ENCODE peak calls at places on chromosomes 1 and 21, in ten cellular contexts. H is cardiac muscle cell; I is CD8-positive, alpha-beta T cell; T is hepatocyte; J is IMR-90; M is lower lobe of right lung; A is OCI-LY7; R is body of pancreas; S is neural progenitor cell; Z is left ventricle myocardium inferior. B is an unnamed sample. For H3K36me3, the result is how much of the 10 kb centered on the place peaks cover.

GRCh38 chr21:33587792-33588484 is 546 bp downstream of the DONSON start:
- DNase-seq in H (peak), I (no peak), T (peak), J (peak), M (peak), A (peak), R (peak), S (peak), Z (no peak), B (peak)

GRCh38 chr1:184163674-184164470 is 112.3 kb downstream of the TSEN15 start:
- DNase-seq in H (peak), I (no peak), T (no peak), J (peak), M (no peak), A (no peak), R (no peak), S (no peak), Z (no peak), B (no peak)

GRCh38 chr1:5109652-5110051 is 455.2 kb downstream of the AJAP1 start:
- DNase-seq in H (no peak), I (no peak), T (no peak), J (no peak), M (no peak), A (no peak), R (no peak), S (peak), Z (no peak), B (no peak)

GRCh38 chr1:34396042-34396441 is 219.3 kb downstream of the C1orf94 start:
- DNase-seq in H (no peak), I (no peak), T (no peak), J (no peak), M (no peak), A (no peak), R (no peak), S (peak), Z (no peak), B (no peak)

GRCh38 chr1:54052470-54052933 is 502 bp downstream of the TMEM59 start:
- DNase-seq in H (no peak), I (peak), T (peak), J (peak), M (no peak), A (peak), R (peak), S (peak), Z (no peak), B (no peak)

GRCh38 chr1:100130552-100131077 is 2.1 kb downstream of the SASS6 start:
- DNase-seq in H (peak), I (no peak), T (no peak), J (peak), M (no peak), A (no peak), R (no peak), S (no peak), Z (no peak), B (no peak)

GRCh38 chr1:153362187-153362586 is 4.5 kb downstream of the S100A9 start:
- DNase-seq in H (no peak), I (no peak), T (no peak), J (no peak), M (no peak), A (no peak), R (no peak), S (no peak), Z (no peak), B (no peak)

GRCh38 chr1:180839547-180839946 is 73.2 kb upstream of the KIAA1614 start:
- DNase-seq in H (no peak), I (no peak), T (no peak), J (no peak), M (no peak), A (no peak), R (no peak), S (no peak), Z (no peak), B (no peak)

GRCh38 chr1:231192620-231193163 is 30.8 kb downstream of the TRIM67 start:
- DNase-seq in H (peak), I (no peak), T (no peak), J (no peak), M (peak), A (no peak), R (peak), S (no peak), Z (peak), B (peak)

GRCh38 chr1:197783510-197783948 is 8.2 kb upstream of the DENND1B start:
- DNase-seq in H (no peak), I (no peak), T (peak), J (peak), M (no peak), A (no peak), R (no peak), S (no peak), Z (no peak), B (no peak)

GRCh38 chr21:44872568-44873355 is 728 bp downstream of the PTTG1IP start:
- DNase-seq in H (peak), I (no peak), T (peak), J (peak), M (peak), A (peak), R (no peak), S (peak), Z (peak), B (peak)

GRCh38 chr1:18557621-18558465 is 72.8 kb upstream of the PAX7 start:
- DNase-seq in H (peak), I (no peak), T (peak), J (no peak), M (peak), A (no peak), R (peak), S (peak), Z (no peak), B (peak)

GRCh38 chr1:167515893-167516321 is 2.4 kb downstream of the CD247 start:
- DNase-seq in H (no peak), I (no peak), T (no peak), J (no peak), M (no peak), A (no peak), R (no peak), S (no peak), Z (no peak), B (no peak)

GRCh38 chr1:6466751-6467150 is 778 bp upstream of the TNFRSF25 start:
- DNase-seq in H (no peak), I (no peak), T (no peak), J (no peak), M (no peak), A (no peak), R (no peak), S (no peak), Z (no peak), B (no peak)

GRCh38 chr1:196538473-196538872 is 69.8 kb downstream of the KCNT2 start:
- DNase-seq in H (no peak), I (no peak), T (no peak), J (no peak), M (peak), A (peak), R (no peak), S (peak), Z (no peak), B (no peak)

GRCh38 chr1:40039757-40040510 is 595 bp upstream of the CAP1 start:
- DNase-seq in H (peak), I (peak), T (peak), J (peak), M (peak), A (peak), R (peak), S (peak), Z (peak), B (peak)

DNA sequence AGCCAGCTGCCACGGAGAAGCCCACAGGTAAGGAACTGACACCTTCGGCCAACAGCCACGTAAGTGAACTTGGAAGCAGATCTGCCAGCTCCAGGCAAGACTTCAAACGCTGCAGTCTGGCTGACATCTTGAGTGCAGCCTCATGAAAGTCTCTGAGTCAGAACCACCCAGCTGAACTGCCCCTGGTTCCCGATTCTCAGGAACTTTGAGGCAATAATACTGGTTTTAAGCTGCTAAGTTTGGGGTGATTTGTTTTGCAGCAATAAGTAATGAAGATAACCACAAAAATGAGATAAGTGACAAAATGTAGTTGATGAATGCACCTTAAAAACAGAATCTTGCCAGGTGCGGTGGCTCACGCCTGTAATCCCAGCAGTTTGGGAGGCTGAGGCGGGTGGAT is 48.5 kb downstream of the MAP3K7CL start:
- DNase-seq in H (no peak), I (no peak), T (no peak), J (no peak), M (no peak), A (no peak), R (no peak), S (no peak), Z (no peak), B (no peak)
- H3K27ac ChIP-seq in H (no peak), I (no peak), T (peak), J (no peak), M (no peak), A (no peak), R (peak), S (no peak), Z (no peak), B (no peak)

GRCh38 chr1:47830021-47830420 is 167.2 kb downstream of the TRABD2B start:
- DNase-seq in H (no peak), I (no peak), T (no peak), J (no peak), M (no peak), A (no peak), R (no peak), S (no peak), Z (no peak), B (peak)
- TF ChIP-seq CTCF in H (no peak), I (no peak), T (no peak), J (no peak), M (no peak), A (no peak), R (no peak), S (no peak), Z (no peak), B (no peak)

GRCh38 chr1:68128157-68128556 is 77.7 kb upstream of the DIRAS3 start:
- DNase-seq in H (peak), I (no peak), T (no peak), J (peak), M (no peak), A (no peak), R (no peak), S (no peak), Z (no peak), B (no peak)

GRCh38 chr1:68136187-68136586 is 85.8 kb upstream of the DIRAS3 start:
- DNase-seq in H (no peak), I (no peak), T (no peak), J (peak), M (no peak), A (no peak), R (no peak), S (no peak), Z (no peak), B (no peak)

GRCh38 chr1:68128820-68129219 is 78.4 kb upstream of the DIRAS3 start:
- DNase-seq in H (no peak), I (no peak), T (no peak), J (no peak), M (no peak), A (no peak), R (no peak), S (no peak), Z (peak), B (no peak)

GRCh38 chr1:68132426-68133130 is 82.2 kb upstream of the DIRAS3 start:
- DNase-seq in H (no peak), I (no peak), T (no peak), J (no peak), M (no peak), A (no peak), R (no peak), S (no peak), Z (no peak), B (no peak)

DNA sequence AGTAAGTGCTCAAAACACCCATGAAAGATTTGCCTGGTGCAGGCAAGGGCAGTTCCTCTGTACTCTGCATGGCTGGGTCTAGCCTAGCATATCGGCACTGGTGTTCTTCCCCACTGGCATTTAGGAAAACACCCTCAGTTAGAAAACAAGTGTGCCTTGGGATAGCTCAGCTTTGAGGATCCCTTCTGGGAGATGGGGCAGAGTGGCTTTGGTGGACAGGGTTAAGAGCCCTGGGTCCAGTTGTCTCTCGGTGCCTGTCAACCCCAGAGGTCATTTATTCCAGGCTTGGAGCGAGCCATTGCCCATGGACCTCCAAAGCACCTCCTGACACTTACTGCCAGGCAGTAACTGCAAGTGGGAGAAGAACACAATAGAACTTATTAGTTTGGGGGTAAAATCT is 80.8 kb upstream of the DIRAS3 start:
- DNase-seq in H (no peak), I (no peak), T (no peak), J (no peak), M (no peak), A (no peak), R (no peak), S (no peak), Z (no peak), B (no peak)
- H3K36me3 ChIP-seq in H (under half), I (under half), T (under half), J (under half), M (half or more), A (under half), R (under half), S (under half), Z (half or more), B (under half)

DNA sequence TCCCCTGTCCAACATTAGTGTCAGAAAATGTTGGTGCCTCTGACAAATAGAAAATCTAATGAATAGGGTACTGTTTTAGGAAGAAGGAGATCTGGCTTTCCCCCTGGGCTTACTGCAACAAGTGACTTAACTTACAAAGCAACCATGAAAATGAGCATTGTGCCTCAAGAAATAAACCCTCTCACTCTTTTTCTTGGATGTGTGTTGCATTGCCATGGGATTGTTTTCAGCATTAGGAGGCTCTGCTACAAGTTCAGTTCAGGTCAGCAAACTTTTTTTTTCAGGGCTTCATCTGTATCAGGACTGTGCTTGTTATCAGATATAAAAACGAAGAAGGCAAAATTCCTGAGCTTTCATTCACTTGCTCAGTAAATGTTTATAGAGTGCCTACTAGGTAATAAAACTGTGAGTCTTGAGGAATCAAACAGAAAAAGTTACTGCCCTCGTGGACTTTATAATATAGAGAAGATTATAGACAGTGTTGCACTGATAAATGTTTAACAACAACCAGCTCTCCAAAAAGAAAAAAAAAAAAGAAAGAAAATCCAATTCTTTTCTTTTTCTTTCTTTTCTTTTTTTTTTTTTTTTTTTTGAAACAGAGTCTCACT is 37.9 kb upstream of the DOCK7 start:
- DNase-seq in H (peak), I (no peak), T (peak), J (peak), M (no peak), A (no peak), R (no peak), S (no peak), Z (no peak), B (no peak)
- H3K27ac ChIP-seq in H (no peak), I (no peak), T (no peak), J (peak), M (no peak), A (no peak), R (no peak), S (peak), Z (peak), B (no peak)

GRCh38 chr1:226651041-226651731 is 87.9 kb downstream of the ITPKB start:
- DNase-seq in H (no peak), I (no peak), T (no peak), J (no peak), M (peak), A (no peak), R (no peak), S (no peak), Z (peak), B (no peak)

GRCh38 chr1:226649780-226650179 is 89.3 kb downstream of the ITPKB start:
- DNase-seq in H (peak), I (no peak), T (no peak), J (peak), M (peak), A (peak), R (no peak), S (no peak), Z (peak), B (no peak)

GRCh38 chr1:226649244-226649643 is 89.8 kb downstream of the ITPKB start:
- DNase-seq in H (no peak), I (no peak), T (no peak), J (no peak), M (peak), A (no peak), R (no peak), S (no peak), Z (peak), B (no peak)

GRCh38 chr1:226651732-226652105 is 87.4 kb downstream of the ITPKB start:
- DNase-seq in H (no peak), I (no peak), T (no peak), J (no peak), M (no peak), A (no peak), R (no peak), S (no peak), Z (peak), B (no peak)

GRCh38 chr1:226650236-226650841 is 88.7 kb downstream of the ITPKB start:
- DNase-seq in H (no peak), I (no peak), T (no peak), J (no peak), M (peak), A (peak), R (no peak), S (peak), Z (peak), B (no peak)
- TF ChIP-seq CTCF in H (no peak), I (no peak), T (no peak), J (no peak), M (no peak), A (peak), R (no peak), S (peak), Z (no peak), B (no peak)

DNA sequence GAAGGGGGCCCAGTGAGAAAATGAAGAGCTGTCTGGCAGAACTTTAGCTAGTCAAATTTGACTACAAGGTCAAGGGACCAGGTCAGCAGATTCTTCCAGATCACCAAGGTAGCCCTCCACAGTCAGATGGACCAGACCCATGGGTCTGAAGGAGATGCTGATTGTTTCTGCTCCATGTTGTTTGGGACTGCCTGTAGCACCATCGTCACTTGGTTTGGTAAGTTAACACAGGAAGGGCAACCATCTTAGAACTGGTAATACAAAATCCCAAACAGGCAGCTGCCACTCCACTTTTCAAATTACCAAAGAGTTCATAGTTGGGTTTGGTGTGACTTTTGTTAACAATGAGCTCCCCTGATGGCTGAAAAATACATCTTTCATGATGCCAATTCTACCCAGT is 9.0 kb downstream of the ITPKB start:
- DNase-seq in H (no peak), I (no peak), T (no peak), J (no peak), M (no peak), A (no peak), R (no peak), S (no peak), Z (no peak), B (no peak)
- H3K36me3 ChIP-seq in H (under half), I (under half), T (under half), J (under half), M (under half), A (half or more), R (under half), S (under half), Z (under half), B (under half)

GRCh38 chr1:228276361-228276831 is 68.6 kb downstream of the OBSCN start:
- DNase-seq in H (peak), I (no peak), T (no peak), J (no peak), M (peak), A (no peak), R (no peak), S (no peak), Z (peak), B (no peak)

GRCh38 chr1:228275435-228276342 is 67.8 kb downstream of the OBSCN start:
- DNase-seq in H (peak), I (peak), T (peak), J (peak), M (peak), A (peak), R (peak), S (peak), Z (peak), B (peak)

GRCh38 chr1:228273720-228274451 is 66.0 kb downstream of the OBSCN start:
- DNase-seq in H (no peak), I (no peak), T (no peak), J (no peak), M (peak), A (no peak), R (no peak), S (no peak), Z (peak), B (peak)

GRCh38 chr1:228274452-228275153 is 66.8 kb downstream of the OBSCN start:
- DNase-seq in H (no peak), I (no peak), T (no peak), J (no peak), M (peak), A (no peak), R (no peak), S (no peak), Z (no peak), B (peak)

GRCh38 chr1:228275154-228275434 is 67.2 kb downstream of the OBSCN start:
- DNase-seq in H (no peak), I (no peak), T (no peak), J (no peak), M (no peak), A (no peak), R (no peak), S (no peak), Z (no peak), B (no peak)
- H3K27ac ChIP-seq in H (peak), I (peak), T (no peak), J (peak), M (peak), A (no peak), R (no peak), S (no peak), Z (peak), B (peak)

DNA sequence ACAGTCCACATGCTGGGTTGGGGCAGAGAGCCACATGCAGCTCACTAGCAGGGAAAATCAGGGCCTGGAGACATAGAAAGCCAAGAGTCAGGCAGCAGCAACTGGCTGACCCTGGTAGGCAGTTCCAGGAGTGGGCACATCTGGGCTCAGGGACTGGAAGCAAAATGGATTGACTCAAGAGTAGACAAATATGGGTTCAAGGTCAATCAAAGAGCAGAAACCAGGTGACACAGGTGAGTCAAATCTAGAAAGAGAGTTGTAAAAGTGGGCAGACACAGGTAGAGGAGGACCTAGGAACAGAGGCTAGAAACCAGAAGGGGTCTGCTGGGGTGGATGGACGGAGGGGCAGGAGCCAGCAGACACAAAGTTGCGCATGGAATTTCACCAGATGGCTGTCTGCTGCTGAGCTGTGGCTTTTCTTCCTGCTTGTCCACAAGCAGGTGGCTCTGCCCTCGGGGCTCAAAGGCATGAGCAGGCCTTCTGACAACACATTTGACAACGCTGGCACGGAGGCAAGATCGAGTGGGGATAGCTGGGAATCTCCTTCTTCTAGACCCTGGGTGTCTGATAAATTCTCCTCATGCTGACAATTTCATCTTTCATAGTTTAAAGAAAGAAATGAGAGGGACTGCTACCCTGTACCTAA is 40.8 kb upstream of the IGSF3 start:
- DNase-seq in H (no peak), I (no peak), T (no peak), J (no peak), M (no peak), A (no peak), R (no peak), S (no peak), Z (no peak), B (no peak)
- TF ChIP-seq CTCF in H (no peak), I (no peak), T (no peak), J (no peak), M (no peak), A (no peak), R (no peak), S (no peak), Z (no peak), B (no peak)

B was measured in upper lobe of right lung.